ENCODE peak calls at places on chromosomes 4 and X, in seven cellular contexts. Z is RPMI7951, G is HTR-8/SVneo, A is HFF-Myc, W is type B pancreatic cell, N is suprapubic skin, H is Peyer's patch. E is an unnamed sample.

GRCh38 chr4:7806080-7806630 is 133.5 kb downstream of the AFAP1 start:
- DNase-seq in H (no peak), A (no peak), N (peak; percentile 81), W (no peak), Z (no peak), G (no peak), E (no peak)

GRCh38 chrX:28979876-28980275 is 392.6 kb downstream of the IL1RAPL1 start:
- DNase-seq in Z (no peak), H (no peak), G (peak; percentile 18), A (no peak), N (no peak), W (no peak), E (no peak)

GRCh38 chrX:9197231-9197630 is 163.3 kb upstream of the FAM9B start:
- DNase-seq in W (no peak), H (no peak), A (peak; percentile 21), Z (peak; percentile 25), N (no peak), G (no peak), E (no peak)

GRCh38 chrX:110051559-110051958 is 48.6 kb downstream of the TMEM164 start:
- DNase-seq in N (no peak), W (no peak), Z (no peak), G (no peak), A (no peak), H (no peak), E (no peak)

GRCh38 chrX:103889216-103889615 is 57.2 kb upstream of the RAB9B start:
- DNase-seq in W (no peak), Z (no peak), G (no peak), A (no peak), H (no peak), N (no peak), E (no peak)

GRCh38 chrX:66074920-66075879 is 35.3 kb upstream of the VSIG4 start:
- DNase-seq in Z (peak; percentile 31), H (no peak), W (no peak), A (no peak), N (no peak), G (no peak), E (peak; percentile 71)

GRCh38 chr4:61841710-61842109 is 641.6 kb downstream of the ADGRL3 start:
- DNase-seq in W (no peak), G (no peak), A (no peak), H (no peak), Z (no peak), N (no peak), E (no peak)

GRCh38 chr4:26729547-26729946 is 131.1 kb upstream of the STIM2 start:
- DNase-seq in W (no peak), Z (no peak), N (no peak), G (no peak), H (no peak), A (no peak), E (no peak)

GRCh38 chrX:69093960-69094935 is 71.0 kb downstream of the PJA1 start:
- DNase-seq in H (no peak), Z (peak; percentile 59), W (no peak), A (no peak), N (no peak), G (peak; percentile 24), E (no peak)

GRCh38 chrX:129634541-129634940 is 20.2 kb downstream of the APLN start:
- DNase-seq in G (no peak), W (no peak), Z (no peak), A (no peak), N (no peak), H (no peak), E (no peak)

GRCh38 chrX:64398088-64398487 is 2.8 kb upstream of the MTMR8 start:
- DNase-seq in Z (no peak), N (no peak), W (no peak), A (no peak), G (no peak), H (no peak), E (no peak)

GRCh38 chr4:55125763-55126541 is 557 bp upstream of the KDR start:
- DNase-seq in H (no peak), W (no peak), A (no peak), G (peak; percentile 0), N (no peak), Z (no peak), E (no peak)

GRCh38 chr4:80362578-80363181 is 27.1 kb downstream of the CFAP299 start:
- DNase-seq in Z (peak; percentile 20), H (no peak), W (no peak), N (no peak), A (no peak), G (no peak), E (peak; percentile 12)

GRCh38 chr4:16544251-16544721 is 318.0 kb upstream of the TAPT1 start:
- DNase-seq in Z (no peak), W (no peak), G (no peak), N (peak; percentile 84), H (no peak), A (no peak), E (peak; percentile 61)

GRCh38 chr4:2480649-2481048 is 11.7 kb downstream of the RNF4 start:
- DNase-seq in G (no peak), H (no peak), N (no peak), Z (no peak), A (no peak), W (no peak), E (no peak)

GRCh38 chr4:171715973-171716372 is 97.2 kb upstream of the GALNTL6 start:
- DNase-seq in G (no peak), N (no peak), H (no peak), W (no peak), Z (no peak), A (no peak), E (no peak)

GRCh38 chr4:185039508-185040273 is 21.4 kb downstream of the HELT start:
- DNase-seq in H (no peak), A (peak; percentile 16), W (no peak), N (no peak), G (peak; percentile 78), Z (peak; percentile 69), E (no peak)

GRCh38 chrX:104335765-104336164 is 81.0 kb upstream of the ESX1 start:
- DNase-seq in G (no peak), N (no peak), W (no peak), A (no peak), H (no peak), Z (peak; percentile 87), E (no peak)

GRCh38 chrX:95675794-95676193 is 1008.8 kb upstream of the DIAPH2 start:
- DNase-seq in G (no peak), A (no peak), W (no peak), H (no peak), Z (no peak), N (no peak), E (no peak)

GRCh38 chrX:134911348-134911747 is 79.4 kb upstream of the SMIM10 start:
- DNase-seq in G (no peak), W (no peak), N (no peak), H (no peak), Z (no peak), A (no peak), E (no peak)

GRCh38 chr4:7610841-7611240 is 176.1 kb upstream of the PSAPL1 start:
- DNase-seq in H (no peak), G (no peak), Z (no peak), N (no peak), W (no peak), A (no peak), E (no peak)

GRCh38 chr4:5750052-5750950 is 39.3 kb downstream of the EVC start:
- DNase-seq in Z (peak; percentile 45), A (peak; percentile 66), N (peak; percentile 26), G (no peak), H (no peak), W (peak; percentile 20), E (no peak)

GRCh38 chr4:175453456-175453855 is 358.6 kb downstream of the GPM6A start:
- DNase-seq in N (no peak), A (no peak), G (no peak), H (no peak), Z (peak; percentile 15), W (no peak), E (no peak)

GRCh38 chr4:114087596-114088230 is 108.3 kb upstream of the ARSJ start:
- DNase-seq in N (no peak), Z (peak; percentile 49), W (no peak), A (peak; percentile 59), G (peak; percentile 40), H (no peak), E (no peak)

GRCh38 chr4:74545488-74545887 is 100.6 kb downstream of the AREG start:
- DNase-seq in W (no peak), N (no peak), G (no peak), H (no peak), A (no peak), Z (no peak), E (peak; percentile 34)

GRCh38 chr4:153114771-153115321 is 89.4 kb upstream of the TRIM2 start:
- DNase-seq in G (no peak), Z (peak; percentile 89), A (no peak), N (no peak), H (no peak), W (no peak), E (no peak)

GRCh38 chrX:79366888-79367749 is at the start of gene ITM2A:
- DNase-seq in H (peak; percentile 51), W (no peak), N (peak; percentile 71), Z (no peak), G (no peak), A (no peak), E (peak; percentile 34)

GRCh38 chrX:46849933-46850332 is 13.1 kb downstream of the RP2 start:
- DNase-seq in H (no peak), N (no peak), A (no peak), G (no peak), W (no peak), Z (peak; percentile 66), E (no peak)

GRCh38 chr4:179804440-179804839 is 2362.2 kb upstream of the AGA start:
- DNase-seq in W (no peak), Z (peak; percentile 3), A (no peak), H (no peak), G (no peak), N (no peak), E (no peak)

GRCh38 chrX:49041683-49042529 is 1.3 kb downstream of the TFE3 start:
- DNase-seq in W (no peak), Z (peak; percentile 75), G (no peak), N (no peak), A (no peak), H (no peak), E (no peak)

GRCh38 chr4:98430708-98431403 is 169.7 kb downstream of the RAP1GDS1 start:
- DNase-seq in W (no peak), N (no peak), Z (peak; percentile 59), A (peak; percentile 31), H (no peak), G (peak; percentile 19), E (no peak)

GRCh38 chrX:10077425-10078188 is 79.2 kb upstream of the CLCN4 start:
- DNase-seq in Z (peak; percentile 27), W (no peak), N (no peak), A (no peak), H (no peak), G (no peak), E (no peak)

GRCh38 chr4:39045791-39046221 is 13.6 kb upstream of the TMEM156 start:
- DNase-seq in Z (peak; percentile 15), N (no peak), A (no peak), G (no peak), H (no peak), W (no peak), E (no peak)

GRCh38 chrX:73561791-73562190 is 1.2 kb upstream of the CHIC1 start:
- DNase-seq in N (no peak), H (no peak), A (no peak), G (no peak), Z (peak; percentile 13), W (no peak), E (no peak)

GRCh38 chr4:176377705-176378302 is 58.0 kb downstream of the SPCS3 start:
- DNase-seq in N (no peak), A (no peak), H (no peak), G (peak; percentile 19), W (no peak), Z (peak; percentile 39), E (no peak)

GRCh38 chrX:73916931-73917657 is 354.1 kb downstream of the CHIC1 start:
- DNase-seq in N (no peak), Z (peak; percentile 91), W (no peak), A (peak; percentile 65), G (peak; percentile 88), H (no peak), E (no peak)

GRCh38 chr4:139866270-139866962 is 200.8 kb downstream of the MGST2 start:
- DNase-seq in N (no peak), H (no peak), Z (no peak), A (no peak), W (no peak), G (no peak), E (no peak)

GRCh38 chr4:7786517-7786916 is 153.1 kb downstream of the AFAP1 start:
- DNase-seq in G (no peak), N (no peak), A (no peak), H (no peak), W (no peak), Z (no peak), E (no peak)